ENCODE peak calls at places on chromosomes 11 and 22, in four cellular contexts. P, E, W and R are unnamed samples.

GRCh38 chr11:122917311-122917710 is 34.8 kb downstream of the JHY start:
- DNase-seq in P (no peak), E (no peak), W (no peak), R (no peak)

GRCh38 chr11:111167666-111168065 is 77.9 kb upstream of the POU2AF2 start:
- DNase-seq in P (no peak), E (no peak), W (no peak), R (no peak)

GRCh38 chr22:39914584-39914983 is 13.7 kb downstream of the GRAP2 start:
- DNase-seq in P (no peak), E (no peak), W (no peak), R (no peak)

GRCh38 chr22:36423461-36424404 is 36.0 kb upstream of the MYH9 start:
- DNase-seq in P (no peak), E (no peak), W (no peak), R (no peak)

GRCh38 chr11:70828498-70829159 is 423.7 kb downstream of the SHANK2 start:
- DNase-seq in P (no peak), E (no peak), W (no peak), R (peak)

GRCh38 chr11:367956-368413 is 1.3 kb upstream of the B4GALNT4 start:
- DNase-seq in P (no peak), E (no peak), W (no peak), R (no peak)

GRCh38 chr22:42711895-42712837 is 8.5 kb downstream of the A4GALT start:
- DNase-seq in P (no peak), E (no peak), W (no peak), R (no peak)

GRCh38 chr11:82733444-82734119 is at the start of gene FAM181B:
- DNase-seq in P (peak), E (peak), W (no peak), R (peak)

GRCh38 chr11:5700422-5701064 is 11.0 kb downstream of the TRIM22 start:
- DNase-seq in P (no peak), E (no peak), W (no peak), R (no peak)

GRCh38 chr11:71420455-71421241 is 27.5 kb downstream of the DHCR7 start:
- DNase-seq in P (no peak), E (no peak), W (no peak), R (no peak)

GRCh38 chr11:58787903-58788302 is 56.2 kb upstream of the GLYAT start:
- DNase-seq in P (no peak), E (no peak), W (no peak), R (no peak)

GRCh38 chr22:31550871-31551370 is 54.6 kb downstream of the SFI1 start:
- DNase-seq in P (no peak), E (no peak), W (no peak), R (no peak)

GRCh38 chr22:19993926-19994325 is 22.7 kb downstream of the ARVCF start:
- DNase-seq in P (no peak), E (no peak), W (no peak), R (no peak)

GRCh38 chr22:23686416-23687024 is 4.3 kb upstream of the RGL4 start:
- DNase-seq in P (no peak), E (no peak), W (no peak), R (no peak)

GRCh38 chr11:46348986-46349401 is 1.7 kb downstream of the DGKZ start:
- DNase-seq in P (no peak), E (peak), W (peak), R (no peak)

GRCh38 chr11:120929090-120929489 is 94.8 kb upstream of the TBCEL start:
- DNase-seq in P (no peak), E (no peak), W (no peak), R (no peak)

GRCh38 chr11:102776454-102776853 is 4.0 kb downstream of the MMP10 start:
- DNase-seq in P (no peak), E (no peak), W (no peak), R (no peak)

GRCh38 chr11:116376547-116376946 is 396.2 kb downstream of the BUD13 start:
- DNase-seq in P (no peak), E (no peak), W (no peak), R (no peak)

GRCh38 chr11:23856654-23857053 is 640.2 kb upstream of the LUZP2 start:
- DNase-seq in P (no peak), E (no peak), W (no peak), R (no peak)

GRCh38 chr11:116981216-116981887 is 116.9 kb downstream of the SIK3 start:
- DNase-seq in P (no peak), E (no peak), W (no peak), R (no peak)

GRCh38 chr11:88709567-88709966 is 356.2 kb downstream of the GRM5 start:
- DNase-seq in P (peak), E (no peak), W (no peak), R (peak)

GRCh38 chr22:37254867-37255233 is 10.8 kb upstream of the RAC2 start:
- DNase-seq in P (no peak), E (no peak), W (no peak), R (no peak)

GRCh38 chr11:118142809-118143208 is 9.8 kb downstream of the SCN4B start:
- DNase-seq in P (no peak), E (no peak), W (no peak), R (no peak)

GRCh38 chr11:131591051-131591461 is 220.6 kb downstream of the NTM start:
- DNase-seq in P (no peak), E (no peak), W (no peak), R (no peak)

GRCh38 chr11:111977141-111978027 is 40.2 kb downstream of the DIXDC1 start:
- DNase-seq in P (peak), E (peak), W (no peak), R (peak)

GRCh38 chr11:118287006-118287405 is 17.5 kb upstream of the CD3E start:
- DNase-seq in P (no peak), E (no peak), W (no peak), R (no peak)

GRCh38 chr11:80980221-80980620 is 1539.4 kb upstream of the TENM4 start:
- DNase-seq in P (no peak), E (no peak), W (no peak), R (no peak)

GRCh38 chr11:35182317-35182939 is 43.5 kb downstream of the CD44 start:
- DNase-seq in P (no peak), E (no peak), W (no peak), R (no peak)

GRCh38 chr22:40904101-40904500 is 42.2 kb upstream of the DNAJB7 start:
- DNase-seq in P (no peak), E (no peak), W (no peak), R (no peak)

GRCh38 chr11:132049205-132049604 is 678.8 kb downstream of the NTM start:
- DNase-seq in P (no peak), E (no peak), W (no peak), R (no peak)

GRCh38 chr11:27469333-27469680 is 3.3 kb downstream of the LGR4 start:
- DNase-seq in P (no peak), E (no peak), W (no peak), R (no peak)